ENCODE peak calls at places on chromosomes 7 and 10, in six cellular contexts. J is amygdala; C is H4; U is T follicular helper cell; V is cardiac muscle cell; W is effector memory CD4-positive, alpha-beta T cell. A is an unnamed sample.

GRCh38 chr7:158602041-158602440 is 14.4 kb upstream of the PTPRN2 start:
- DNase-seq in J (no peak), C (no peak), U (no peak), V (no peak), W (no peak), A (no peak)

GRCh38 chr7:116354171-116354545 is 143.8 kb downstream of the TES start:
- DNase-seq in J (no peak), C (peak), U (no peak), V (peak), W (no peak), A (no peak)

GRCh38 chr7:75732764-75733630 is 5.7 kb downstream of the HIP1 start:
- DNase-seq in J (no peak), C (peak), U (no peak), V (peak), W (no peak), A (no peak)

GRCh38 chr7:16123117-16123770 is 298.1 kb downstream of the CRPPA start:
- DNase-seq in J (no peak), C (no peak), U (no peak), V (no peak), W (no peak), A (no peak)

GRCh38 chr10:31153692-31154091 is 122.0 kb upstream of the ZNF438 start:
- DNase-seq in J (no peak), C (no peak), U (no peak), V (no peak), W (no peak), A (no peak)

GRCh38 chr10:14527134-14527780 is 196.5 kb upstream of the FRMD4A start:
- DNase-seq in J (no peak), C (no peak), U (no peak), V (no peak), W (no peak), A (no peak)

GRCh38 chr10:29023678-29024077 is 265.2 kb upstream of the LYZL1 start:
- DNase-seq in J (no peak), C (no peak), U (no peak), V (no peak), W (no peak), A (no peak)

GRCh38 chr10:104659809-104660208 is 18.7 kb downstream of the SORCS3 start:
- DNase-seq in J (no peak), C (no peak), U (no peak), V (no peak), W (no peak), A (no peak)

GRCh38 chr10:112813866-112814596 is 136.0 kb upstream of the TCF7L2 start:
- DNase-seq in J (no peak), C (no peak), U (no peak), V (no peak), W (no peak), A (no peak)

GRCh38 chr7:111953611-111954010 is 252.6 kb downstream of the DOCK4 start:
- DNase-seq in J (no peak), C (no peak), U (no peak), V (peak), W (no peak), A (no peak)

GRCh38 chr10:65149878-65150277 is 1628.7 kb downstream of the REEP3 start:
- DNase-seq in J (no peak), C (no peak), U (no peak), V (no peak), W (no peak), A (no peak)

GRCh38 chr10:70772627-70773026 is 12.6 kb downstream of the TBATA start:
- DNase-seq in J (no peak), C (no peak), U (no peak), V (no peak), W (no peak), A (no peak)

GRCh38 chr10:114767101-114767588 is 54.4 kb upstream of the FHIP2A start:
- DNase-seq in J (no peak), C (no peak), U (no peak), V (peak), W (no peak), A (no peak)

GRCh38 chr10:104333037-104333727 is 5.1 kb downstream of the ITPRIP start:
- DNase-seq in J (no peak), C (no peak), U (peak), V (peak), W (peak), A (no peak)

GRCh38 chr7:93249749-93250148 is 17.6 kb downstream of the VPS50 start:
- DNase-seq in J (no peak), C (no peak), U (no peak), V (peak), W (no peak), A (no peak)

GRCh38 chr10:47165711-47166404 is 134.1 kb upstream of the GDF10 start:
- DNase-seq in J (no peak), C (peak), U (peak), V (peak), W (no peak), A (peak)

GRCh38 chr7:150417239-150417638 is 33.2 kb upstream of the GIMAP8 start:
- DNase-seq in J (no peak), C (no peak), U (no peak), V (no peak), W (no peak), A (no peak)

GRCh38 chr10:98563811-98564210 is 117.1 kb upstream of the HPS1 start:
- DNase-seq in J (no peak), C (no peak), U (no peak), V (no peak), W (no peak), A (no peak)

GRCh38 chr10:22372922-22373321 is 27.6 kb downstream of the SPAG6 start:
- DNase-seq in J (no peak), C (no peak), U (no peak), V (peak), W (no peak), A (no peak)

GRCh38 chr7:16934947-16935742 is 53.4 kb upstream of the AGR3 start:
- DNase-seq in J (no peak), C (no peak), U (no peak), V (no peak), W (no peak), A (no peak)